ENCODE peak calls at places on chromosomes 11 and 22, in five cellular contexts. S is NCI-H2171 treated with DMSO at 0.1 percent for 48 hours; B is stimulated activated naive CD8-positive, alpha-beta T cell treated with anti-CD3 and anti-CD28 coated beads, Interleukin-15, Interleukin-2, amounts not matched to agents 100 U/mL and 50 U/mL, for 24 hours; X is EH; O is WERI-Rb-1. Z is an unnamed sample.

GRCh38 chr11:117823294-117823940 is 1.1 kb downstream of the FXYD2 start:
- DNase-seq in S (no peak), B (peak), X (no peak), O (no peak), Z (peak)

GRCh38 chr22:35995772-35996171 is 32.9 kb downstream of the RBFOX2 start:
- DNase-seq in S (peak), B (no peak), X (peak), O (no peak), Z (no peak)

GRCh38 chr11:77207618-77208313 is 79.7 kb downstream of the MYO7A start:
- DNase-seq in S (no peak), B (no peak), X (no peak), O (no peak), Z (no peak)

GRCh38 chr11:70586261-70587094 is 188.1 kb downstream of the CTTN start:
- DNase-seq in S (no peak), B (no peak), X (no peak), O (no peak), Z (no peak)

GRCh38 chr11:65121447-65121864 is 478 bp downstream of the FAU start:
- DNase-seq in S (no peak), B (peak), X (no peak), O (no peak), Z (peak)

GRCh38 chr11:44600739-44601416 is 35.4 kb downstream of the CD82 start:
- DNase-seq in S (peak), B (no peak), X (no peak), O (no peak), Z (no peak)

GRCh38 chr11:30377347-30377746 is 54.4 kb downstream of the ARL14EP start:
- DNase-seq in S (no peak), B (no peak), X (peak), O (no peak), Z (no peak)

GRCh38 chr11:43903086-43903485 is 22.5 kb downstream of the ALKBH3 start:
- DNase-seq in S (no peak), B (no peak), X (no peak), O (no peak), Z (no peak)

GRCh38 chr11:789951-790350 is at the start of gene CEND1:
- DNase-seq in S (peak), B (peak), X (peak), O (peak), Z (no peak)

GRCh38 chr22:35899736-35900135 is 128.9 kb downstream of the RBFOX2 start:
- DNase-seq in S (no peak), B (no peak), X (no peak), O (no peak), Z (no peak)

GRCh38 chr22:46726986-46727317 is 11.1 kb downstream of the CERK start:
- DNase-seq in S (no peak), B (no peak), X (no peak), O (no peak), Z (no peak)

GRCh38 chr11:19183641-19184040 is 18.1 kb downstream of the CSRP3 start:
- DNase-seq in S (no peak), B (no peak), X (no peak), O (peak), Z (no peak)

GRCh38 chr11:124644426-124645280 is 22.0 kb downstream of the TBRG1 start:
- DNase-seq in S (peak), B (peak), X (peak), O (peak), Z (peak)

GRCh38 chr11:68809506-68809905 is 32.2 kb downstream of the CPT1A start:
- DNase-seq in S (no peak), B (no peak), X (no peak), O (no peak), Z (no peak)

GRCh38 chr11:112694244-112694643 is 267.0 kb upstream of the NCAM1 start:
- DNase-seq in S (no peak), B (no peak), X (no peak), O (no peak), Z (no peak)

GRCh38 chr22:43990044-43990443 is 34.1 kb upstream of the PARVB start:
- DNase-seq in S (no peak), B (no peak), X (no peak), O (peak), Z (no peak)

GRCh38 chr11:66313321-66314185 is 3.3 kb downstream of the CD248 start:
- DNase-seq in S (no peak), B (peak), X (peak), O (peak), Z (no peak)

GRCh38 chr11:134312807-134313206 is 19.0 kb upstream of the GLB1L2 start:
- DNase-seq in S (no peak), B (no peak), X (no peak), O (no peak), Z (no peak)

GRCh38 chr11:95229199-95230053 is 1.6 kb downstream of the SESN3 start:
- DNase-seq in S (peak), B (no peak), X (no peak), O (peak), Z (peak)

GRCh38 chr22:29256606-29257325 is 11.0 kb downstream of the RHBDD3 start:
- DNase-seq in S (no peak), B (no peak), X (no peak), O (no peak), Z (no peak)

GRCh38 chr22:50545522-50546325 is at the start of gene KLHDC7B:
- DNase-seq in S (no peak), B (no peak), X (peak), O (no peak), Z (no peak)

GRCh38 chr22:41935015-41935908 is 8.7 kb upstream of the TNFRSF13C start:
- DNase-seq in S (no peak), B (no peak), X (no peak), O (no peak), Z (no peak)

GRCh38 chr22:30878516-30879365 is 89.8 kb downstream of the MORC2 start:
- DNase-seq in S (peak), B (no peak), X (peak), O (peak), Z (no peak)

GRCh38 chr11:126312903-126313460 is 9.1 kb downstream of the DCPS start:
- DNase-seq in S (no peak), B (no peak), X (no peak), O (no peak), Z (no peak)

GRCh38 chr11:78740175-78741161 is 165.8 kb upstream of the NARS2 start:
- DNase-seq in S (peak), B (no peak), X (no peak), O (no peak), Z (no peak)

GRCh38 chr11:28964811-28965210 is 856.6 kb downstream of the METTL15 start:
- DNase-seq in S (no peak), B (no peak), X (peak), O (no peak), Z (no peak)

GRCh38 chr11:34809191-34810106 is 106.7 kb downstream of the APIP start:
- DNase-seq in S (no peak), B (no peak), X (no peak), O (no peak), Z (no peak)

GRCh38 chr11:113773092-113773415 is 438 bp downstream of the ZW10 start:
- DNase-seq in S (peak), B (no peak), X (peak), O (peak), Z (no peak)

GRCh38 chr22:46088541-46089311 is 61.6 kb upstream of the PPARA start:
- DNase-seq in S (no peak), B (no peak), X (peak), O (no peak), Z (no peak)

GRCh38 chr11:23769214-23769613 is 727.6 kb upstream of the LUZP2 start:
- DNase-seq in S (no peak), B (no peak), X (no peak), O (no peak), Z (no peak)

GRCh38 chr22:24871611-24872205 is 65.7 kb downstream of the SGSM1 start:
- DNase-seq in S (no peak), B (no peak), X (no peak), O (no peak), Z (no peak)

GRCh38 chr11:2362414-2362813 is 14.7 kb upstream of the CD81 start:
- DNase-seq in S (no peak), B (no peak), X (no peak), O (no peak), Z (no peak)

GRCh38 chr11:61120099-61120864 is 18.0 kb downstream of the CD5 start:
- DNase-seq in S (no peak), B (no peak), X (no peak), O (no peak), Z (no peak)

GRCh38 chr11:75281469-75282095 is 41.0 kb downstream of the TPBGL start:
- DNase-seq in S (no peak), B (no peak), X (no peak), O (no peak), Z (no peak)

GRCh38 chr11:111634981-111635705 is 32.9 kb downstream of the SIK2 start:
- DNase-seq in S (no peak), B (no peak), X (peak), O (no peak), Z (no peak)

GRCh38 chr11:32312865-32313403 is 122.4 kb downstream of the WT1 start:
- DNase-seq in S (peak), B (peak), X (peak), O (peak), Z (peak)

Z was measured in CD4-positive, alpha-beta memory T cell.